ENCODE peak calls at places on chromosomes 3 and 15, in nine cellular contexts. E is MM.1S, K is OCI-LY7, F is HCT116, H is neural progenitor cell, Y is hepatocyte, L is SK-N-SH, T is GM23248, I is GM23338. V is an unnamed sample. For H3K4me1, the result is how much of the 10 kb centered on the place peaks cover.

GRCh38 chr15:48560321-48561051 is 85.0 kb downstream of the FBN1 start:
- DNase-seq in E (no peak), K (no peak), F (no peak), H (no peak), Y (no peak), L (no peak), T (peak), I (no peak), V (no peak)

GRCh38 chr3:139897759-139898158 is 37.2 kb upstream of the CLSTN2 start:
- DNase-seq in E (no peak), K (no peak), F (no peak), H (no peak), Y (no peak), L (no peak), T (no peak), I (no peak), V (peak)

GRCh38 chr3:17342126-17342525 is 400.3 kb downstream of the TBC1D5 start:
- DNase-seq in E (no peak), K (no peak), F (no peak), H (no peak), Y (no peak), L (no peak), T (no peak), I (no peak), V (no peak)

GRCh38 chr15:92906038-92906437 is 5.9 kb downstream of the CHD2 start:
- DNase-seq in E (no peak), K (no peak), F (no peak), H (no peak), Y (no peak), L (no peak), T (no peak), I (no peak), V (no peak)

GRCh38 chr15:48422401-48422800 is 91.2 kb downstream of the DUT start:
- DNase-seq in E (no peak), K (no peak), F (no peak), H (no peak), Y (no peak), L (no peak), T (peak), I (no peak), V (no peak)

GRCh38 chr3:13145826-13146642 is 72.8 kb upstream of the IQSEC1 start:
- DNase-seq in E (no peak), K (no peak), F (no peak), H (no peak), Y (no peak), L (no peak), T (no peak), I (no peak), V (no peak)

GRCh38 chr3:134904333-134904771 is 109.3 kb downstream of the EPHB1 start:
- DNase-seq in E (no peak), K (no peak), F (no peak), H (no peak), Y (no peak), L (no peak), T (no peak), I (no peak), V (no peak)

GRCh38 chr15:101497484-101498034 is 8.1 kb upstream of the PCSK6 start:
- DNase-seq in E (no peak), K (no peak), F (no peak), H (no peak), Y (peak), L (no peak), T (no peak), I (no peak), V (no peak)

GRCh38 chr3:11592460-11593298 is 51.0 kb downstream of the VGLL4 start:
- DNase-seq in E (no peak), K (no peak), F (no peak), H (no peak), Y (no peak), L (no peak), T (peak), I (no peak), V (no peak)

GRCh38 chr3:136753112-136753939 is 1.1 kb upstream of the STAG1 start:
- DNase-seq in E (peak), K (peak), F (no peak), H (no peak), Y (no peak), L (no peak), T (peak), I (no peak), V (peak)

GRCh38 chr3:119206611-119207511 is 33.5 kb downstream of the UPK1B start:
- DNase-seq in E (peak), K (no peak), F (no peak), H (peak), Y (no peak), L (no peak), T (peak), I (peak), V (peak)

GRCh38 chr3:185943363-185944106 is 5.7 kb upstream of the TRA2B start:
- DNase-seq in E (peak), K (peak), F (peak), H (peak), Y (peak), L (peak), T (peak), I (peak), V (peak)

GRCh38 chr15:29018406-29018805 is 132.6 kb downstream of the APBA2 start:
- DNase-seq in E (no peak), K (no peak), F (no peak), H (no peak), Y (no peak), L (no peak), T (no peak), I (peak), V (peak)

GRCh38 chr3:143445118-143445517 is 325.5 kb downstream of the CHST2 start:
- DNase-seq in E (no peak), K (no peak), F (no peak), H (no peak), Y (no peak), L (no peak), T (peak), I (no peak), V (peak)

GRCh38 chr15:77597804-77598453 is 34.8 kb downstream of the LINGO1 start:
- DNase-seq in E (no peak), K (no peak), F (no peak), H (no peak), Y (no peak), L (no peak), T (peak), I (no peak), V (no peak)

GRCh38 chr3:143814358-143814968 is 33.8 kb downstream of the SLC9A9 start:
- DNase-seq in E (no peak), K (no peak), F (no peak), H (no peak), Y (no peak), L (no peak), T (no peak), I (no peak), V (no peak)

GRCh38 chr15:56040081-56041035 is 46.9 kb upstream of the NEDD4 start:
- DNase-seq in E (no peak), K (no peak), F (peak), H (peak), Y (peak), L (no peak), T (peak), I (peak), V (peak)

GRCh38 chr15:95227235-95227634 is 995.9 kb downstream of the MCTP2 start:
- DNase-seq in E (no peak), K (no peak), F (no peak), H (no peak), Y (no peak), L (no peak), T (no peak), I (no peak), V (no peak)

GRCh38 chr15:76987896-76988860 is 6.7 kb upstream of the PSTPIP1 start:
- DNase-seq in E (no peak), K (peak), F (no peak), H (no peak), Y (no peak), L (no peak), T (no peak), I (no peak), V (no peak)

GRCh38 chr15:78650022-78650421 is 9.0 kb upstream of the CHRNB4 start:
- DNase-seq in E (no peak), K (no peak), F (no peak), H (no peak), Y (no peak), L (no peak), T (no peak), I (no peak), V (no peak)

GRCh38 chr15:81072551-81072950 is 61.5 kb upstream of the CFAP161 start:
- DNase-seq in E (no peak), K (no peak), F (no peak), H (no peak), Y (no peak), L (no peak), T (no peak), I (no peak), V (peak)

GRCh38 chr3:140830391-140830790 is 111.2 kb upstream of the SLC25A36 start:
- DNase-seq in E (no peak), K (no peak), F (no peak), H (no peak), Y (no peak), L (no peak), T (no peak), I (no peak), V (no peak)

GRCh38 chr3:102078864-102079808 is 229.8 kb downstream of the NFKBIZ start:
- DNase-seq in E (peak), K (no peak), F (no peak), H (peak), Y (no peak), L (no peak), T (no peak), I (peak), V (peak)

GRCh38 chr3:177610677-177611654 is 413.7 kb upstream of the TBL1XR1 start:
- DNase-seq in E (peak), K (no peak), F (no peak), H (no peak), Y (peak), L (no peak), T (no peak), I (peak), V (peak)

DNA sequence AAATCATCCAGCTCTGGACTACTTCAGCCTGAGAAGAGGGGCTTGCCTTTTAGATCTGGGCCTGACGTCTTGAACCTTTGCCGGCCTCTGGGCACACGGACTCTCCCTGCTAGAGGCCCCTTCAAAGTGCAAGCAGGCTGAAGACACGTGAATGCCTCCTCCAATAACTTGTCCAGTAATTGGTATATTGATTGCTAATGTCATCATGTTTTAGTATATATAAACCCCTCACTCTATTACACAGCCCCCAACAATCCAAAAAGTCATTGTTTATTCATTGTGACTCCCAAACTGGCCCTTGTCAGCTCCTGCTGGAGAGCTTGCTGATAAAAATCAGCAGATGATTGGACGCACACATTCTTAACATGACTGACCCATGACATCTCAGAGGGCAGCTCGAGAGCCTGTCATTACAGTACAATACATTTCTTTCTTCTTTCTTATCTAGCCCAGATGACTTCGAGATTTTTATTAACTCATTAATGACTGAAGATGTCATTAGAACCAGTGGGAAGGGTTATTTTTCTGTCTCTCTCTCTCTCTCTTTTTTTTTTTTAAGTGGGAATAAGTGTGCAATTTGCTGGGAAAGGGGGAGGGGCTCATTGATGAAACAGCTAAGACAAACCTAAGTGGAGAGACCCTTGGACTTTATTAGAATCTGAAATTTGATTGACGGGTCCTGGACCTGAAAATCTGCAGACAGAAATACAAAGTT is 65.5 kb upstream of the NR2F2 start:
- DNase-seq in E (no peak), K (no peak), F (peak), H (no peak), Y (peak), L (no peak), T (peak), I (no peak), V (peak)
- TF ChIP-seq EZH2phosphoT487 in E (no peak), K (no peak), F (no peak), H (no peak), Y (no peak), L (no peak), T (no peak), I (no peak), V (no peak)

GRCh38 chr3:188431040-188431439 is 277.1 kb downstream of the LPP start:
- DNase-seq in E (no peak), K (no peak), F (no peak), H (no peak), Y (no peak), L (no peak), T (peak), I (no peak), V (no peak)
- H3K4me1 ChIP-seq in E (under half), K (under half), F (under half), H (under half), Y (under half), L (under half), T (under half), I (under half), V (under half)

GRCh38 chr15:60890361-60890991 is 338.6 kb downstream of the RORA start:
- DNase-seq in E (no peak), K (no peak), F (no peak), H (no peak), Y (no peak), L (no peak), T (no peak), I (no peak), V (no peak)
- TF ChIP-seq EZH2phosphoT487 in E (no peak), K (no peak), F (no peak), H (no peak), Y (no peak), L (no peak), T (no peak), I (no peak), V (no peak)

DNA sequence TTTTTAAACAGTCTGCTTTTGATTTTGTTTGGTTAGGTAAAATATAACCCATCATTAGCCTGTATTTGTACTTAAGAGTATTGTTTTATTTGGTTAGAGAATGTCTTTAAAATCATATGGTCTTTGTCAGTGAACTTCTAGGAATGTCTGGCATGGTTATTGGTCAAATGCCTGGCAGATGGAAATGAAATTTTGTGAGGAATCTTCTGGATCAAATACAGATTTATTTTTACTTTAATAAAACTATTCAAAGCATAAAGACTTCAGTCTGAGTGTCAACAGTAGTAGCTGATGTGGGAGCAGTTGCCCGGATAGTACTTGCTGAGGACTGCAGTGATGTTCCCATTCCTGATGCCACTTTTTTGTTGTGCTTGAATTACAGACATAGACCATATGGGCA is 64.0 kb downstream of the LRRC49 start:
- DNase-seq in E (no peak), K (no peak), F (no peak), H (no peak), Y (no peak), L (no peak), T (no peak), I (no peak), V (no peak)
- H3K4me1 ChIP-seq in E (under half), K (under half), F (under half), H (under half), Y (under half), L (under half), T (under half), I (under half), V (under half)

GRCh38 chr3:194337965-194338753 is 13.0 kb downstream of the CPN2 start:
- DNase-seq in E (no peak), K (no peak), F (no peak), H (no peak), Y (no peak), L (no peak), T (no peak), I (no peak), V (no peak)
- TF ChIP-seq EZH2phosphoT487 in E (no peak), K (no peak), F (no peak), H (no peak), Y (no peak), L (no peak), T (no peak), I (no peak), V (no peak)

GRCh38 chr3:58251653-58252052 is 14.1 kb downstream of the ABHD6 start:
- DNase-seq in E (no peak), K (no peak), F (no peak), H (no peak), Y (no peak), L (no peak), T (peak), I (no peak), V (no peak)

GRCh38 chr3:58246148-58247051 is 8.8 kb downstream of the ABHD6 start:
- DNase-seq in E (no peak), K (no peak), F (no peak), H (no peak), Y (peak), L (no peak), T (no peak), I (no peak), V (no peak)

GRCh38 chr3:58254144-58254543 is 16.6 kb downstream of the ABHD6 start:
- DNase-seq in E (no peak), K (no peak), F (no peak), H (no peak), Y (no peak), L (no peak), T (no peak), I (no peak), V (peak)

GRCh38 chr3:58249358-58250092 is 11.9 kb downstream of the ABHD6 start:
- DNase-seq in E (no peak), K (no peak), F (no peak), H (peak), Y (peak), L (no peak), T (no peak), I (peak), V (no peak)

GRCh38 chr3:58250093-58250707 is 12.6 kb downstream of the ABHD6 start:
- DNase-seq in E (no peak), K (no peak), F (no peak), H (no peak), Y (peak), L (no peak), T (no peak), I (no peak), V (no peak)
- H3K4me1 ChIP-seq in E (under half), K (under half), F (under half), H (half or more), Y (under half), L (under half), T (under half), I (under half), V (under half)

DNA sequence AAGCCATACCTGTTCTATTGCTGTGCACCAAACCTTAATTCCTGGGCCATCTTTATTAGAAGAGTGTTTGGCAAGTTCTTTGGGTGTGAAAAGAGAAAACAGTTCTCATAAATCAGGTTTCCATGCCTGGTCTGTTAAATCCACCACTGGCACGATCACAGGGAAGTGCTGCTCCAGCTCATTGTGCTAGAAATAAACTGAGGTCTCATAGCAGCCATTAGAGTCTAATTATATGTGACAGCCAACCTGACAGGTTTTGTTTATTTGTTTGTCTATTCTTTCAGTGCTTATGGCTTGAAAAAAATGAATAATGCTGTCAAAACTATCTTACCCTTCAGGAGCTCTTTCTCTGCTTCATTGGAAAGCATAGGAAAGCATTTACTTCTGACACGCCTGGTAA is 147.1 kb upstream of the CNTN6 start:
- DNase-seq in E (no peak), K (no peak), F (no peak), H (no peak), Y (no peak), L (no peak), T (no peak), I (no peak), V (no peak)
- TF ChIP-seq EZH2phosphoT487 in E (no peak), K (no peak), F (no peak), H (no peak), Y (no peak), L (no peak), T (no peak), I (no peak), V (no peak)

GRCh38 chr3:64349531-64349930 is 124.3 kb upstream of the PRICKLE2 start:
- DNase-seq in E (no peak), K (no peak), F (no peak), H (no peak), Y (no peak), L (no peak), T (no peak), I (no peak), V (no peak)
- H3K4me1 ChIP-seq in E (under half), K (under half), F (under half), H (under half), Y (under half), L (under half), T (under half), I (under half), V (under half)

V was measured in PC-3.